ENCODE peak calls at places on chromosomes 4 and X, in four cellular contexts. A, S, P and J are unnamed samples.
A peak's percentile ranks its signal among the peaks of the same experiment; 100 is the strongest.

GRCh38 chr4:133000012-133000411 is 149.1 kb upstream of the PCDH10 start:
- DNase-seq in A (no peak), S (no peak), P (no peak), J (no peak)

GRCh38 chr4:88158360-88159136 is at the start of gene ABCG2:
- DNase-seq in A (peak; percentile 82), S (peak; percentile 85), P (no peak), J (peak; percentile 78)

GRCh38 chr4:126264839-126265238 is 950.1 kb downstream of the FAT4 start:
- DNase-seq in A (no peak), S (no peak), P (no peak), J (no peak)

GRCh38 chrX:154334496-154334895 is 38.9 kb downstream of the TKTL1 start:
- DNase-seq in A (no peak), S (no peak), P (peak; percentile 1), J (peak; percentile 43)

GRCh38 chr4:172202480-172203076 is 389.4 kb downstream of the GALNTL6 start:
- DNase-seq in A (no peak), S (peak; percentile 67), P (peak; percentile 8), J (no peak)

GRCh38 chr4:74529284-74530041 is 84.5 kb downstream of the AREG start:
- DNase-seq in A (no peak), S (no peak), P (no peak), J (no peak)

GRCh38 chr4:3412257-3413020 is 29.3 kb upstream of the HGFAC start:
- DNase-seq in A (no peak), S (no peak), P (no peak), J (peak; percentile 45)

GRCh38 chr4:27648416-27648815 is 787.8 kb downstream of the STIM2 start:
- DNase-seq in A (no peak), S (no peak), P (no peak), J (no peak)

GRCh38 chr4:79224777-79225104 is 101.1 kb downstream of the NAA11 start:
- DNase-seq in A (no peak), S (no peak), P (no peak), J (no peak)

GRCh38 chrX:18272222-18272621 is 51.5 kb upstream of the BEND2 start:
- DNase-seq in A (no peak), S (no peak), P (no peak), J (no peak)

GRCh38 chr4:121377065-121377464 is 3.8 kb downstream of the QRFPR start:
- DNase-seq in A (no peak), S (no peak), P (no peak), J (no peak)

GRCh38 chrX:94045724-94046123 is 371.7 kb downstream of the FAM133A start:
- DNase-seq in A (no peak), S (no peak), P (no peak), J (no peak)

GRCh38 chr4:84967292-84967651 is 782 bp upstream of the WDFY3 start:
- DNase-seq in A (no peak), S (no peak), P (no peak), J (no peak)

GRCh38 chr4:79913581-79913980 is 159.4 kb downstream of the ANTXR2 start:
- DNase-seq in A (no peak), S (no peak), P (no peak), J (no peak)

GRCh38 chr4:105895609-105896460 is 564 bp downstream of the NPNT start:
- DNase-seq in A (peak; percentile 80), S (peak; percentile 45), P (no peak), J (no peak)

GRCh38 chr4:95049838-95050237 is 292.1 kb downstream of the BMPR1B start:
- DNase-seq in A (no peak), S (no peak), P (no peak), J (no peak)

GRCh38 chr4:107742791-107743190 is 22.8 kb upstream of the PAPSS1 start:
- DNase-seq in A (no peak), S (no peak), P (no peak), J (no peak)

GRCh38 chr4:105283501-105283900 is 136.8 kb downstream of the TET2 start:
- DNase-seq in A (no peak), S (no peak), P (no peak), J (no peak)

GRCh38 chr4:187235456-187236170 is 512.0 kb upstream of the FAT1 start:
- DNase-seq in A (no peak), S (no peak), P (no peak), J (no peak)

GRCh38 chr4:123096038-123096437 is 173.6 kb upstream of the NUDT6 start:
- DNase-seq in A (no peak), S (peak; percentile 84), P (peak; percentile 17), J (no peak)

GRCh38 chrX:23403849-23404248 is 69.2 kb downstream of the PTCHD1 start:
- DNase-seq in A (no peak), S (peak; percentile 37), P (no peak), J (no peak)
- TF ChIP-seq CTCF in A (no peak), S (peak; percentile 54), P (no peak), J (no peak)

GRCh38 chr4:7045961-7046921 is 3.1 kb downstream of the TADA2B start:
- DNase-seq in A (peak; percentile 63), S (no peak), P (no peak), J (peak; percentile 80)
- H3K4me3 ChIP-seq in A (no peak overlapping the region), S (no peak overlapping the region), P (no peak overlapping the region), J (no peak overlapping the region)

GRCh38 chrX:151416521-151417048 is 19.6 kb downstream of the VMA21 start:
- DNase-seq in A (no peak), S (peak; percentile 12), P (no peak), J (no peak)
- TF ChIP-seq CTCF in A (no peak), S (no peak), P (no peak), J (no peak)

GRCh38 chr4:37685211-37685725 is 908 bp downstream of the RELL1 start:
- DNase-seq in A (no peak), S (peak; percentile 21), P (peak; percentile 74), J (no peak)

GRCh38 chr4:37686373-37687174 is at the start of gene RELL1:
- DNase-seq in A (peak; percentile 100), S (peak; percentile 99), P (peak; percentile 99), J (peak; percentile 99)

GRCh38 chr4:37685726-37686372 is 327 bp downstream of the RELL1 start:
- DNase-seq in A (peak; percentile 91), S (peak; percentile 63), P (no peak), J (no peak)

GRCh38 chr4:37687666-37688065 is 1.5 kb upstream of the RELL1 start:
- DNase-seq in A (no peak), S (no peak), P (no peak), J (no peak)

DNA sequence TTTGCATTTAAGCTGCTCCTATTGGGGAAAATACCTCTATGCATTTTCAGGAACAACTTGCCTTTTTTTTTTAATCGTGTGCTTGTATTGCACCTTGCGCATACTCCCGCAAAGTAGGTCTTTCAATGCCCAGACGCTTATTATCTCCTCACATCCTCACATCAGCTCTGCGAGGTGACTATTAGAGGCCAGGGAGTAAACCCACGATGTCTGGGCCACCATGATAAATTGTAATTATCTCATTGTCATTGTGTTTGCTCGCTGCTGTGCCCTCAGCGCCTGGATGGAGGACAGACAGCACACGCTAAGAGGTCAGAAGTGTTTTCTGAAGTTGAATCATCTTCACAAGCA is 974 bp upstream of the RELL1 start:
- DNase-seq in A (no peak), S (no peak), P (no peak), J (no peak)
- H3K4me3 ChIP-seq in A (no peak overlapping the region), S (peak overlapping the region; percentile 59), P (peak overlapping the region; percentile 85), J (peak overlapping the region; percentile 68)

GRCh38 chr4:183783933-183784622 is 121.0 kb upstream of the STOX2 start:
- DNase-seq in A (no peak), S (peak; percentile 60), P (no peak), J (no peak)

GRCh38 chr4:183790661-183791060 is 114.4 kb upstream of the STOX2 start:
- DNase-seq in A (no peak), S (no peak), P (no peak), J (no peak)

GRCh38 chr4:183788308-183788707 is 116.8 kb upstream of the STOX2 start:
- DNase-seq in A (no peak), S (no peak), P (no peak), J (no peak)

DNA sequence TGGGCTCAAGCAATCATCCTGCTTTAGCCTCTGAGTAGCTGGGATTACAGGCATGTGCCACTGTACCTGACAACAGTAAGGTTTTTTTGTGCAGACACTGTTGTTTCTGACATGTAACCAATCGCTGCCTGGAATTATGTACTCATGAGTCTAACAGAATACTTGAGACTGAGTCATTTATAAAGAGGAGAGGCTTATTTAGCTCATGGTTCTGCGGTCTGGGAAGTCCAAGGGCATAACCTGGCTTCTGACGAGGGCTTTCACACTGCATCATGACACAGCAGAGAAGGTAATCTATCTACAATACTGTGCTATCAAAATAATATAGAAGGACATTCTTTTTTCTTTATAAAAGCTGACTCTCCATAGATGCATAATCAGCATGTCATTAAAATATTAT is 115.5 kb upstream of the STOX2 start:
- DNase-seq in A (no peak), S (no peak), P (no peak), J (no peak)
- TF ChIP-seq CTCF in A (no peak), S (no peak), P (no peak), J (no peak)

DNA sequence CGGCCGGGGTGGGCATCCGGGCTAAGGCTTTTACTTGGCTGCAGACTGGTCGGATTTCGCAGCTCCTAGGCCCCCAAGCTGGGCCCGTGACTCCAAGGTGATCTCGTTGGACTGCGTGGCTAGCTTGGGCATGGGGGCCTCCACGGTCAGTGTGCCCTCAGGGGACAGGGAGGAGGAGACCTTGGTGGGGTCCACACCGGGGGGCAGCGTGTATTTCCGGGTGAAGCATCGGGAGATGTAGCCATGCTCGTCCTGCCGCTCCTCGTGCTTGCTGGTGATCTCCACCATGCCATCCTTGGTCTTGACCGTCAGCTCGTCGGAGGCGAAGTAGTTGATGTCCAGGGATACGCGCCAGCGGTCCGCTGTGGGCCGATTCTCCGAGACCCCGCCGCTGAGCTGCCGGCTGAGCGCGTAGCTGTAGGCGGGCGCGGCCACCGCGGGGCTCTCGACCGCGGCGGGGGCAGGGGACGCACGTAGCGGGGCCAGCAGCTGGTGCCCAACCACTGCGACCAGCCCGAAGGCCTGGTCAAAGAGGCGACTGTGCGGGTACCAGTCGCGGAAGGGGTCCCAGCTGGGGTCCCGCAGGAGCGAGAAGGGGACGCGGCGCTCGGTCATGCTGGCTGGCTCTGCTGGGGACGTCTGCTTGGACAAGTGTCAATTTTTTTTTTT is 881 bp upstream of the CACNA1F start:
- DNase-seq in A (no peak), S (no peak), P (no peak), J (no peak)
- H3K4me3 ChIP-seq in A (no peak overlapping the region), S (no peak overlapping the region), P (no peak overlapping the region), J (no peak overlapping the region)

DNA sequence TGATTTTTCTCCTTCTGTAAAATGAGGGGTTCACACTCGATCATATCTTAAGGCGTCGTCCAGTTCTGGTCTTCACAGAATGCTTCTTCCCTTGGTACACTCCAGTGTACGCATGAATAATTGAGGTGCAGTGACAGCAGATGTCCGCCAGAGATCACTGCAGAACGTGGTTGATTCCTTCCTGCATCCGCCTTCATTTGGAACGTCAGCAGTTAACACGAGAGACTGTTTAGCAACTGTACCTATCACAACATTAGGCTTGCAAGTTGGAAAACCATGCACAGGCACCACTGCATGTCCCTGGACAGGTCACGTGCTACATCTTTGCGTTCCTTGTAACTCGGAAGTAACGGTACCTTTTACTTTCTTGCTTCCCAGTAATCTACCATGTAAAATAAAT is 66.0 kb upstream of the GEMIN8 start:
- DNase-seq in A (no peak), S (peak; percentile 74), P (peak; percentile 0), J (no peak)
- TF ChIP-seq CTCF in A (peak; percentile 30), S (peak; percentile 65), P (peak; percentile 44), J (peak; percentile 43)

GRCh38 chrX:131072871-131073571 is 14.9 kb downstream of the ARHGAP36 start:
- DNase-seq in A (no peak), S (peak; percentile 49), P (no peak), J (no peak)
- H3K4me3 ChIP-seq in A (no peak overlapping the region), S (peak overlapping the region; percentile 61), P (no peak overlapping the region), J (no peak overlapping the region)